ENCODE peak calls at places on chromosomes 12 and 14, in four cellular contexts. G is GM23338, Y is PC-9, X is A673. T is an unnamed sample. For H3K4me1, the result is how much of the 10 kb centered on the place peaks cover.

GRCh38 chr12:93667672-93668071 is 9.5 kb upstream of the CRADD start:
- DNase-seq in G (no peak), Y (no peak), X (no peak), T (no peak)

GRCh38 chr14:88660056-88660455 is 97.2 kb downstream of the ZC3H14 start:
- DNase-seq in G (no peak), Y (no peak), X (no peak), T (no peak)

GRCh38 chr12:1575287-1575798 is 19.0 kb downstream of the FBXL14 start:
- DNase-seq in G (no peak), Y (peak), X (no peak), T (no peak)

GRCh38 chr12:63319386-63319785 is 168.4 kb upstream of the AVPR1A start:
- DNase-seq in G (peak), Y (no peak), X (peak), T (peak)

GRCh38 chr12:81723361-81723760 is 35.8 kb downstream of the PPFIA2 start:
- DNase-seq in G (no peak), Y (no peak), X (no peak), T (no peak)

GRCh38 chr14:98928418-98928817 is 343.6 kb downstream of the BCL11B start:
- DNase-seq in G (no peak), Y (no peak), X (no peak), T (no peak)

GRCh38 chr14:100536141-100536540 is 51.1 kb downstream of the BEGAIN start:
- DNase-seq in G (no peak), Y (no peak), X (no peak), T (no peak)

GRCh38 chr12:55842681-55843429 is at the start of gene MMP19:
- DNase-seq in G (peak), Y (peak), X (peak), T (no peak)

GRCh38 chr12:27332407-27333310 is at the start of gene BMAL2:
- DNase-seq in G (peak), Y (no peak), X (peak), T (no peak)

GRCh38 chr14:87045241-87045640 is 947.7 kb downstream of the GALC start:
- DNase-seq in G (no peak), Y (no peak), X (no peak), T (no peak)

GRCh38 chr14:50002926-50003212 is 110.0 kb downstream of the ARF6 start:
- DNase-seq in G (no peak), Y (no peak), X (no peak), T (no peak)

DNA sequence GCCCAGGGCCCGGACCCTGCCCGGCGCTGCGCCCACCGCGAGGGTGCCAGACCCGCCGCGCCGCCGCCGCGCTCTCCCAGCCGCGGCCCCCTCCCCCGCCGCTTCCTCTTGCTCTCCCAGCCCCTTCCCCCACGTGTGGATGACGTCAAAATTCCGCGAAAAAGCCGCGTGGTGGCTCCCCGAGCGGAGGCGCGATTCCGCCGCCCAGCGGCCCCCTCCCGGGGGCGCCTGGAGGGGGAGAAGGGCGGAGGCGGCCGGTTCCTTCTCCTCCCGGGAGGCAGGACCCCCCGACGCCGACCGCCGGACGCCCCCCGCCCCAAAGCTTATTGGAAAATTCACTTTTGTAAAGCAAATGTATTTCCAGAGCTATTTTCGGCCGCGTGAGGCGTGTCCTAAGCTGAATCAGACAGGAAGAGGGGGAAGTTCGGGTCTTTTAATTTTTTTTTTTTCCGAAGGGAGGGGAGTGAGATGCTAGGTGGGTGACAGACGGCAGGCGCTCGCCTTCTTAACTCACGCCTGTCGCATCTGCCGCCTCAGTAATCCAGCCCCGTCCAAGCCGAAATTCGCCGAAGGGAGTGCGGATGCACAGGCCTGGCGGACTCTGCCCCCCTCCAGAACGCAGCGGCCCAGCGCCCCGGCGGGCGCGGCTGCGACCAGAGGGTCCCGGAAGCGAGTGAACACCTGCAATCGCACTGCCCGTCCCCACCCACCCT is 4.1 kb upstream of the CCND2 start:
- DNase-seq in G (peak), Y (no peak), X (peak), T (no peak)
- TF ChIP-seq EZH2 in G (no peak), Y (no peak), X (peak), T (no peak)

DNA sequence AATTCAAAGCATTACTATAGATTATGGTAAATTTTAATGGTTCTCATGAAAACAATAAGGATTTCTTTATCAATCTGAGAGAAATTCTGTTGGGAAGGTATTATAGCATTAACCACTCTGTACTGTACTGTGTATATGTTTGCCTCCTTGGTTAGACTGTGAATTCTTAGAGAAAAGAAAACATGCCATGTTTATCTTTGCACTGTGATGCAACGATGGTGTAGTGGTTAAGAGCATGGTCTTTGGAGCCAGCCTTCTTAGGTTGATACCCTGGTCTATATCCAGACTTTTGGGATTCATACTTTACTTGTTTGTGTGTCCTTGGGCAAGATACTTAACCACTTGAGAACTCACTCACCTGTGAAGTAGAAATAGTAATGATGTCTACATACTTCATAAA is 32.2 kb upstream of the NUBPL start:
- DNase-seq in G (no peak), Y (no peak), X (no peak), T (no peak)
- H3K4me1 ChIP-seq in G (under half), Y (under half), X (under half), T (under half)

DNA sequence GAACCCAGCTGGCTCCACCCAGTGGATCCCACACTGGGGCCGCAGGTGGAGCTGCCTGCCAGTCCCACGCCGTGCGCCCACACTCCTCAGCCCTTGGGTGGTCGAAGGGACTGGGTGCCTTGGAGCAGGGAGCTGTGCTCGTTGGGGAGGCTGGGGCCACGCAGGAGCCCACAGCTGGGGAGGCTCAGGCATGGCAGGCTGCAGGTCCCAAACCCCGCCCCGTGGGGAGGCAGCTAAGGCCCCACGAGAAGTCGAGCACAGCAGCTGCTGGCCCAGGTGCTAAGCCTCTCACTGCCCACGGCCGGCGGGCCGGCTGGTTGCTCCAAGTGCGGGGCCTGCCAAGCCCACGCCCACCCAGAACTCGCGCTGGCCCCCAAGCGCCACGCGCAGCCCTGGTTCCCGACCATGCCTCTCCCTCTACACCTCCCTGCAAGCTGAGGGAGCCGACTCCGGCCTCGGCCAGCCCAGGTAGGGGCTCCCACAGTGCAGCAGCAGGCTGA is 56.2 kb downstream of the ANO2 start:
- DNase-seq in G (no peak), Y (no peak), X (no peak), T (no peak)
- TF ChIP-seq EZH2 in G (no peak), Y (no peak), X (no peak), T (no peak)

GRCh38 chr14:105472496-105472991 is 2.1 kb upstream of the CRIP2 start:
- DNase-seq in G (no peak), Y (no peak), X (no peak), T (no peak)

GRCh38 chr14:105474478-105475268 is at the start of gene CRIP2:
- DNase-seq in G (peak), Y (no peak), X (peak), T (no peak)

GRCh38 chr14:105473033-105473676 is 1.5 kb upstream of the CRIP2 start:
- DNase-seq in G (no peak), Y (peak), X (no peak), T (no peak)

GRCh38 chr14:105475269-105475915 is 771 bp downstream of the CRIP2 start:
- DNase-seq in G (peak), Y (no peak), X (no peak), T (no peak)

GRCh38 chr14:105473677-105474477 is 744 bp upstream of the CRIP2 start:
- DNase-seq in G (peak), Y (peak), X (peak), T (no peak)
- H3K4me1 ChIP-seq in G (under half), Y (under half), X (half or more), T (under half)

T was measured in keratinocyte.